ENCODE peak calls at places on chromosomes 12 and 14, in four cellular contexts. R, A, U and H are unnamed samples.

GRCh38 chr12:110578522-110579238 is 4.4 kb downstream of the PPTC7 start:
- DNase-seq in R (no peak), A (no peak), U (no peak), H (no peak)

GRCh38 chr14:56271988-56272387 is 153.8 kb downstream of the PELI2 start:
- DNase-seq in R (no peak), A (no peak), U (no peak), H (no peak)

GRCh38 chr12:104933128-104933527 is 25.0 kb downstream of the SLC41A2 start:
- DNase-seq in R (no peak), A (no peak), U (no peak), H (no peak)

GRCh38 chr12:124749725-124750124 is 113.9 kb downstream of the SCARB1 start:
- DNase-seq in R (no peak), A (no peak), U (no peak), H (no peak)

GRCh38 chr12:27733052-27733656 is 22.5 kb downstream of the MRPS35 start:
- DNase-seq in R (no peak), A (no peak), U (peak; percentile 45), H (no peak)

GRCh38 chr12:96878704-96879103 is 28.4 kb upstream of the NEDD1 start:
- DNase-seq in R (no peak), A (no peak), U (no peak), H (no peak)

GRCh38 chr12:86193931-86194330 is 62.3 kb downstream of the MGAT4C start:
- DNase-seq in R (no peak), A (no peak), U (no peak), H (no peak)

GRCh38 chr12:66301944-66302826 is at the start of gene HELB:
- DNase-seq in R (peak; percentile 98), A (peak; percentile 95), U (peak; percentile 100), H (peak; percentile 97)

GRCh38 chr14:64200170-64200569 is 94.0 kb downstream of the ESR2 start:
- DNase-seq in R (no peak), A (no peak), U (peak; percentile 53), H (no peak)

GRCh38 chr12:119182701-119183493 is 4.2 kb downstream of the HSPB8 start:
- DNase-seq in R (no peak), A (no peak), U (peak; percentile 50), H (no peak)

GRCh38 chr12:127393896-127394295 is 873.1 kb upstream of the TMEM132C start:
- DNase-seq in R (no peak), A (no peak), U (no peak), H (no peak)

DNA sequence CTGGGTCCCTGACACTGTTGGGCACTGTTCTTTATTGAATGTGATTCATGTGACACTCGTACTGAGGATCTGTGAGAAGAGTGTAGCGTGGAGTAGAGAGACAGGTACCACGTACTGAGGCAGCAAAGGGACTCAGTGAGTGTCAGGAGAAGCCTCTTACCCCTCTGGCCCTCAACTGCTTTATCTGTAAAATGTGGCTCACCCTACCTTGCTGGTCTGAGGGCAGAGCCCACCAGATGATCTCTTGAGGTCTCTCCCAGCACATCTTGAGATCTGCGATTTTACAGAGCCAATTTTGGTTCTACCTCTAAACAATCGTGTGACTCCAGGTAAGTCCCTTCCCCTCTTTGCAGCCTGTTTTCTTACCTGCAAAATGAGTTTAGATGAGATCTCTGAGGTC is 3.1 kb downstream of the CEBPE start:
- DNase-seq in R (no peak), A (no peak), U (no peak), H (no peak)
- TF ChIP-seq CTCF in R (no peak), A (no peak), U (no peak), H (no peak)

DNA sequence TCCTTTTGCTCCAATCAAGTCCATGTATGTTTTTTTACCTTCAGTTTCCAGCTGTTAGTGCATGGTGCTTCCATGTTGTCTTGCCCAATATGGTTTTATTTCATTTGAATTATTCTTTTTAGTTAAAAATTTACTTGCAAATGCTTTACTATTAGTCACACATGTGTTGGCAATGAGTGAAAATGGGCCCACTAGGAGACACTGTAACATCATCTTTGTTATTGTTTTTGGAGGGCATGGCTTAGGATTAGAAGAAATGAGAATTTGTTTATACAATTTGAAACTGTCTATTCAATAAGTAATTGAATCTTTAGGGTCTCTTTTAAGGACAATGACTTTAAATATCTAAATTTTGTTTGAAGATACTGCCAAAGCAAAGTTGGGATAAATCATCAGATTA is 133.7 kb downstream of the BRMS1L start:
- DNase-seq in R (no peak), A (no peak), U (no peak), H (no peak)
- TF ChIP-seq CTCF in R (no peak), A (no peak), U (no peak), H (peak; percentile 17)

GRCh38 chr12:20681334-20681733 is 13.8 kb upstream of the SLCO1C1 start:
- DNase-seq in R (no peak), A (no peak), U (no peak), H (no peak)
- TF ChIP-seq CTCF in R (no peak), A (no peak), U (no peak), H (no peak)

GRCh38 chr12:120301962-120302815 is at the start of gene SIRT4:
- DNase-seq in R (peak; percentile 92), A (peak; percentile 93), U (peak; percentile 95), H (peak; percentile 95)
- TF ChIP-seq CTCF in R (peak; percentile 78), A (peak; percentile 76), U (peak; percentile 93), H (peak; percentile 90)

DNA sequence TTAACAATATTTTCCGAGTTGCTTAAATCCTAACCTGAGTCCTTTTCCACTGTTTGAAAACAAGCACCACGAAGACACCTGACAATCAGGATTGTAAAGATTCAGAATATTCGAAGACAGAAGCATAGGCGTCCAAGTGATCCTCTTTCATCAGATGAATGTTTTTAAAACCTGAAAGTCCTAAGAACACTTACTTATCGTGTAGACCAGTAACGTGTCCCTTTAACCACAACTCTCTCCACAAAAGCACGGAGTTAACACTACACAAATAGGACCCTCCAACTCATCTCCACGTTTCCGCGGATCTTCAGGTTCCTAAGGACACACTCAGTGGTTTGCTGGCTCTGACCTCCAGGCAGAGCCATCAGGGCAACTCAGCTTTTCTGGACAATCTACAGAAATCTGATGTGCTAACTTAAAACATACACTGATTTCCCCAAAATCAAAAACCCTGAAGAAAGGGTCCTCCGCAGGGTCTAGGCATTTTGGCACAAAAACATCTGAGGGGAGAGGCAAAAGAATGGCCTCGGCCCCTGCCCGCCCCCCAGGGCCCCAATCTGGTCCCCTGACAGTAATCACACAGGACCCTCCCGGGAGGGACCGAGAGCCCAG is 1.1 kb downstream of the DICER1 start:
- DNase-seq in R (no peak), A (no peak), U (no peak), H (no peak)
- TF ChIP-seq CTCF in R (no peak), A (no peak), U (no peak), H (no peak)

DNA sequence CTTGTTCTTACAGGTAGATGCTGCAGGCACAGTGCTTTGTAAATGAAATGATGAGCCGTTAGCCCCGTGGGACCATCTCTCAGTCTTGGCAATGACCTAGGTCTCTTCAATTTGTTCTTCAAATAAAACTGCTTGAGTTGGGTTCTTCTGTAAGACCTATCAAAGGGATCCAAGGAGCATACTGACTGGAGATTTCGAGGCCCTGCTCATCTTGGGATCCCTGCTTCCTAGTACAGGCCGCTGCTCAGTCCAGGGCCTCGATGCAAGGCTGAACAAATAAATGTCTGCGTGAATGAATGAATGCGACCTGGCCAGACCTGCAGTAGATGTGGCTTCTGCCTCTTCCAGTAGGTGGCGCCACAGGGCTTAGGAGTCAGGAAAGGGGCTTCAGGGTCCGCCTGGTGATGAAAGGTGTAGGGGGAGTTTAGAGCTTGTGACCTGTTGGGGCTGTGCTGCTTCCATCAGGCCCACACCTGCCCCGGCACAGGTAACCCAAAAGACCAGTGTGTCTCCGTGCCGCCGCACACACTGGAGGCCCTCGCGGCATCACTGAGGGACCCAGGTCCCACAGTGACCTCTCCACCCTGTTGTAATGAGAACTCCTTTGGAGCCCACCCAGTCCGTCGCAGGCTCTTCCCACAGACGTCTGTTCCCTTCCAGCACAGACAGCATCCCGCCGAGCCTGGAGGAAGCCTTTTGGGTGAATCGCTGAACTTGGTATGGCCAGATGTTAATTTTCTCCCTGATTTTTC is 4.4 kb downstream of the CACNA1C start:
- DNase-seq in R (peak; percentile 74), A (peak; percentile 53), U (peak; percentile 79), H (peak; percentile 90)
- TF ChIP-seq CTCF in R (peak; percentile 69), A (peak; percentile 55), U (peak; percentile 71), H (peak; percentile 85)

GRCh38 chr12:18824287-18824686 is 86.4 kb downstream of the CAPZA3 start:
- DNase-seq in R (no peak), A (no peak), U (no peak), H (no peak)

GRCh38 chr12:18819471-18819870 is 81.6 kb downstream of the CAPZA3 start:
- DNase-seq in R (no peak), A (no peak), U (no peak), H (no peak)

GRCh38 chr12:18813753-18814152 is 75.8 kb downstream of the CAPZA3 start:
- DNase-seq in R (no peak), A (no peak), U (no peak), H (no peak)

GRCh38 chr12:18818584-18818983 is 80.7 kb downstream of the CAPZA3 start:
- DNase-seq in R (no peak), A (no peak), U (no peak), H (no peak)
- TF ChIP-seq CTCF in R (no peak), A (no peak), U (no peak), H (no peak)